ENCODE peak calls at places on chromosomes 3 and 15, in four cellular contexts. One of them, this sample, is unnamed.

GRCh38 chr3:58874795-58875194 is 175.0 kb downstream of the CFAP20DC start:
- DNase-seq in stomach: no peak
- DNase-seq in HepG2: no peak
- DNase-seq in H1: no peak
- DNase-seq in this sample: no peak

GRCh38 chr3:188037965-188038581 is 115.9 kb upstream of the LPP start:
- DNase-seq in HepG2: no peak
- DNase-seq in stomach: no peak
- DNase-seq in H1: no peak
- DNase-seq in this sample: no peak

GRCh38 chr3:129533406-129533805 is 5.0 kb downstream of the RHO start:
- DNase-seq in stomach: no peak
- DNase-seq in H1: no peak
- DNase-seq in HepG2: no peak
- DNase-seq in this sample: no peak

GRCh38 chr3:56131976-56132590 is 336.2 kb downstream of the ERC2 start:
- DNase-seq in stomach: no peak
- DNase-seq in H1: no peak
- DNase-seq in HepG2: peak
- DNase-seq in this sample: peak

GRCh38 chr3:17915341-17915740 is 172.9 kb upstream of the TBC1D5 start:
- DNase-seq in H1: no peak
- DNase-seq in stomach: no peak
- DNase-seq in HepG2: no peak
- DNase-seq in this sample: no peak

GRCh38 chr3:186239321-186239720 is 122.7 kb downstream of the DGKG start:
- DNase-seq in H1: no peak
- DNase-seq in stomach: peak
- DNase-seq in HepG2: no peak
- DNase-seq in this sample: no peak

GRCh38 chr3:134312873-134313838 is 61.1 kb downstream of the AMOTL2 start:
- DNase-seq in H1: no peak
- DNase-seq in HepG2: peak
- DNase-seq in stomach: peak
- DNase-seq in this sample: peak

GRCh38 chr3:53068176-53068575 is 22.3 kb upstream of the SFMBT1 start:
- DNase-seq in stomach: no peak
- DNase-seq in H1: no peak
- DNase-seq in HepG2: no peak
- DNase-seq in this sample: peak

GRCh38 chr15:60255390-60255789 is 142.4 kb downstream of the ANXA2 start:
- DNase-seq in H1: no peak
- DNase-seq in HepG2: peak
- DNase-seq in stomach: no peak
- DNase-seq in this sample: no peak

GRCh38 chr3:55305714-55306485 is 181.2 kb downstream of the WNT5A start:
- DNase-seq in HepG2: no peak
- DNase-seq in stomach: no peak
- DNase-seq in H1: no peak
- DNase-seq in this sample: no peak

GRCh38 chr3:46359748-46360509 is 6.0 kb downstream of the CCR2 start:
- DNase-seq in H1: no peak
- DNase-seq in HepG2: no peak
- DNase-seq in stomach: no peak
- DNase-seq in this sample: no peak

GRCh38 chr15:69668963-69669362 is 216.3 kb downstream of the RPLP1 start:
- DNase-seq in HepG2: no peak
- DNase-seq in H1: no peak
- DNase-seq in stomach: peak
- DNase-seq in this sample: no peak

GRCh38 chr3:50316657-50317242 is 5.8 kb downstream of the HYAL2 start:
- DNase-seq in HepG2: no peak
- DNase-seq in stomach: peak
- DNase-seq in H1: no peak
- DNase-seq in this sample: peak

GRCh38 chr3:5400959-5401358 is 213.5 kb downstream of the EDEM1 start:
- DNase-seq in stomach: no peak
- DNase-seq in HepG2: no peak
- DNase-seq in H1: no peak
- DNase-seq in this sample: no peak

GRCh38 chr3:177894021-177894690 is 642.1 kb upstream of the KCNMB2 start:
- DNase-seq in H1: no peak
- DNase-seq in HepG2: no peak
- DNase-seq in stomach: no peak
- DNase-seq in this sample: no peak

GRCh38 chr3:110900583-110900982 is 171.0 kb upstream of the NECTIN3 start:
- DNase-seq in HepG2: no peak
- DNase-seq in H1: no peak
- DNase-seq in stomach: no peak
- DNase-seq in this sample: no peak

GRCh38 chr15:101827257-101827656 is 15.3 kb downstream of the OR4F15 start:
- DNase-seq in stomach: no peak
- DNase-seq in H1: no peak
- DNase-seq in HepG2: no peak
- DNase-seq in this sample: no peak

GRCh38 chr3:37671000-37671483 is 190.6 kb upstream of the CTDSPL start:
- DNase-seq in H1: no peak
- DNase-seq in HepG2: no peak
- DNase-seq in stomach: no peak
- DNase-seq in this sample: no peak

GRCh38 chr15:63922551-63923315 is 89.0 kb upstream of the HERC1 start:
- DNase-seq in H1: no peak
- DNase-seq in stomach: no peak
- DNase-seq in HepG2: no peak
- DNase-seq in this sample: no peak

GRCh38 chr3:195186041-195186709 is 84.8 kb downstream of the XXYLT1 start:
- DNase-seq in H1: no peak
- DNase-seq in stomach: no peak
- DNase-seq in HepG2: no peak
- DNase-seq in this sample: no peak

GRCh38 chr3:62587169-62587568 is 213.8 kb upstream of the FEZF2 start:
- DNase-seq in HepG2: no peak
- DNase-seq in H1: no peak
- DNase-seq in stomach: no peak
- DNase-seq in this sample: no peak

GRCh38 chr3:127612966-127613365 is 14.8 kb downstream of the MCM2 start:
- DNase-seq in HepG2: no peak
- DNase-seq in stomach: no peak
- DNase-seq in H1: no peak
- DNase-seq in this sample: no peak

GRCh38 chr15:39153718-39154117 is 427.2 kb upstream of the THBS1 start:
- DNase-seq in HepG2: no peak
- DNase-seq in H1: no peak
- DNase-seq in stomach: no peak
- DNase-seq in this sample: peak

GRCh38 chr3:171446801-171447578 is 13.2 kb downstream of the TNIK start:
- DNase-seq in H1: no peak
- DNase-seq in HepG2: no peak
- DNase-seq in stomach: no peak
- DNase-seq in this sample: no peak

GRCh38 chr3:110618512-110619226 is 452.9 kb upstream of the NECTIN3 start:
- DNase-seq in stomach: no peak
- DNase-seq in HepG2: no peak
- DNase-seq in H1: no peak
- DNase-seq in this sample: no peak

GRCh38 chr15:62741106-62741505 is 301.4 kb upstream of the TPM1 start:
- DNase-seq in stomach: no peak
- DNase-seq in H1: no peak
- DNase-seq in HepG2: no peak
- DNase-seq in this sample: no peak

GRCh38 chr15:62745621-62746180 is 296.8 kb upstream of the TPM1 start:
- DNase-seq in H1: no peak
- DNase-seq in HepG2: no peak
- DNase-seq in stomach: no peak
- DNase-seq in this sample: no peak

GRCh38 chr15:62739507-62739906 is 303.0 kb upstream of the TPM1 start:
- DNase-seq in H1: no peak
- DNase-seq in stomach: no peak
- DNase-seq in HepG2: no peak
- DNase-seq in this sample: no peak

GRCh38 chr15:62740141-62741004 is 302.2 kb upstream of the TPM1 start:
- DNase-seq in HepG2: no peak
- DNase-seq in stomach: no peak
- DNase-seq in H1: no peak
- DNase-seq in this sample: no peak

DNA sequence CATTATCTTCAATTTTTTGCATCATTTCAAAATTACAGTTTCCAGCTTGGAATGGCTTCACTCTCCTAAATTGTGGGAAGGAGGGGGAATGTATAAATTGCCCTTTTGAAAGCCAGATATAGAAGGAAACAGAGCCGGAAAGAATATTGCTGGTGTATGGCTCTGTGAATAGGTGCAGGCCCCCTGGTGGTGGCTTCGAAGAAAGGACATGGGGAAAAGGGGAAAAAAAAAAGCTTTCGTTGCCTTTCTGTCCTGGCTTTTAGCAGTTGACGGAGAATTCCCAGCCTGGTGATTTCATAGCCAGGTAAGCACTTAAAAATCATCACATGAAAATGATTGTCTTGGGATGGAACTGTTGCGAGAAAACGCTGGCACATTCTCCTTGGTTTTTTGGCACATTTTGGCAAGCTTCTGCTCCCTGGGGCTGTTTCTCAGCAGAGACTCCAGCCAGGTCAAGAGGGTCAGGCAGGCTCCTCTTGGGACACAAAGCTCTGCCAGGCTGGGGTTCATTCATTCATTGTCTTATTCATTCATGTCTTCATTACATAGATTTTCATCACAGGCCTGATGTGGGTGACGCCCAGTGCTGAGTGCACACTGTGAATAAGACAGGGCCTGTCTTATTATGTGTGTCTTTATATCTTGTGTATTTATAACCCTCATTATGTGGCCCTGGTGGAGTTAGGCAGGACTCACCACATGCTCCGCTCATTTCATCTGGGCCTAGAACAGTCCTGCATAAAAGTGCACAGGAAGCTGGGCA is 300.0 kb upstream of the TPM1 start:
- DNase-seq in HepG2: peak
- DNase-seq in stomach: peak
- DNase-seq in H1: no peak
- DNase-seq in this sample: no peak
- TF ChIP-seq POLR2AphosphoS5 in HepG2: no peak
- TF ChIP-seq POLR2AphosphoS5 in stomach: peak
- TF ChIP-seq POLR2AphosphoS5 in H1: no peak
- TF ChIP-seq POLR2AphosphoS5 in this sample: peak

DNA sequence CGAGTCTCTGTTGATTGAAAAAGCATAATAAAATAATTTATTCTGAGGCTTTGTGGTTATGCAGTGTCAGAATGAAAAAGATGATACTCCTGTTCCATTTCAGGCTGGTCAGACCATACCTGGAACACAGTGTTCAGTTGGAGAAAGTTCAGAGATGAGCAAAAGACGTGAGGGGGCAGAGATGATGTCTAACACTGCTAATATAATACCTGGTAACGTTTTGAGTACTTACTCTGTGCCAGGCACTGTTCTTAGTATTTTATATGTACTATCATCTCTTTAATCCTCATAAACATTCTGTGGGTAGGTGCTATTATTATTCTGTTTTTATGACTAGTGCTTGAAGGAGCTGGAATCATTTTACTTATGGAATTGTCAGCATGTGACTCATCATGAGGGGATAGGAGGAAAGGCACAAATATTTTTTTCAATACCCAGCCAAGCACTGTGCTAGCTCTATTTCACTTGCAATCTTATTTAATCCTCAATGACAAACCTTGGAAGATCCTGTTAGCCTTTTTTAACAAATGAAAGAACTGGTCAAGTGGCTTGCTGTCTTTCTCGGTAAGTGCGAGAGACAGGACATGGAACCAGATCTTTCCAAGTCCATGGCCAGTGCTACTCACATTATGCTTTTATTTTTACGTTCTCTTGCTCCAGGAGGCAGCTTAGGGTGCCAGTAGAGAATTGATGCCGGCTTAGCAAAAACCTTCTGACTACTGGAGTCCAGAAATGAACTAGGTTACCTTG is 31.9 kb downstream of the IQGAP1 start:
- DNase-seq in H1: no peak
- DNase-seq in stomach: no peak
- DNase-seq in HepG2: no peak
- DNase-seq in this sample: no peak
- TF ChIP-seq POLR2AphosphoS5 in H1: no peak
- TF ChIP-seq POLR2AphosphoS5 in stomach: no peak
- TF ChIP-seq POLR2AphosphoS5 in HepG2: no peak
- TF ChIP-seq POLR2AphosphoS5 in this sample: no peak

GRCh38 chr3:136916200-136916599 is 41.6 kb upstream of the IL20RB start:
- DNase-seq in H1: no peak
- DNase-seq in stomach: no peak
- DNase-seq in HepG2: no peak
- DNase-seq in this sample: no peak

GRCh38 chr3:136925425-136926190 is 32.2 kb upstream of the IL20RB start:
- DNase-seq in HepG2: no peak
- DNase-seq in H1: no peak
- DNase-seq in stomach: no peak
- DNase-seq in this sample: no peak

GRCh38 chr3:136914739-136915138 is 43.0 kb upstream of the IL20RB start:
- DNase-seq in stomach: no peak
- DNase-seq in H1: no peak
- DNase-seq in HepG2: no peak
- DNase-seq in this sample: no peak

GRCh38 chr3:136920904-136921649 is 36.7 kb upstream of the IL20RB start:
- DNase-seq in stomach: no peak
- DNase-seq in H1: no peak
- DNase-seq in HepG2: no peak
- DNase-seq in this sample: no peak

GRCh38 chr3:136919799-136920580 is 37.8 kb upstream of the IL20RB start:
- DNase-seq in stomach: no peak
- DNase-seq in HepG2: no peak
- DNase-seq in H1: no peak
- DNase-seq in this sample: no peak
- TF ChIP-seq POLR2AphosphoS5 in stomach: no peak
- TF ChIP-seq POLR2AphosphoS5 in HepG2: no peak
- TF ChIP-seq POLR2AphosphoS5 in H1: no peak
- TF ChIP-seq POLR2AphosphoS5 in this sample: no peak

GRCh38 chr3:149086232-149086988 is at the start of gene HLTF:
- DNase-seq in HepG2: peak
- DNase-seq in H1: peak
- DNase-seq in stomach: peak
- DNase-seq in this sample: peak
- TF ChIP-seq POLR2AphosphoS5 in HepG2: peak
- TF ChIP-seq POLR2AphosphoS5 in H1: peak
- TF ChIP-seq POLR2AphosphoS5 in stomach: peak
- TF ChIP-seq POLR2AphosphoS5 in this sample: peak